ENCODE peak calls at places on chromosome 1, in seven cellular contexts. O is activated T-helper 1 cell treated with anti-CD3 and anti-CD28 coated beads, Interleukin-12 subunit alpha, Interleukin-12 subunit beta, Interleukin-2, Interleukin-4 antibody, amounts not matched to agents 30 ng/mL and 10 ng/mL and 1 ng/mL, durations not matched to agents 14 hours and 24 hours and 36 hours; M is RWPE2; K is mesendoderm; W is MV-4-11; I is SK-N-SH; G is mesenchymal stem cell. F is an unnamed sample.

GRCh38 chr1:30753660-30754123 is 3.9 kb downstream of the LAPTM5 start:
- DNase-seq in O (no peak), M (no peak), K (no peak), W (peak), I (no peak), G (no peak), F (no peak)

GRCh38 chr1:12586171-12586942 is 31.7 kb downstream of the DHRS3 start:
- DNase-seq in O (no peak), M (no peak), K (no peak), W (no peak), I (no peak), G (no peak), F (no peak)

GRCh38 chr1:2807036-2807435 is 5.5 kb upstream of the TTC34 start:
- DNase-seq in O (no peak), M (no peak), K (no peak), W (no peak), I (no peak), G (no peak), F (no peak)

GRCh38 chr1:162033445-162033844 is 9.8 kb upstream of the OLFML2B start:
- DNase-seq in O (no peak), M (no peak), K (no peak), W (no peak), I (no peak), G (no peak), F (no peak)

GRCh38 chr1:8202182-8202905 is 115.6 kb upstream of the SLC45A1 start:
- DNase-seq in O (no peak), M (no peak), K (no peak), W (no peak), I (no peak), G (peak), F (peak)

GRCh38 chr1:202086579-202087350 is 36.0 kb upstream of the GPR37L1 start:
- DNase-seq in O (no peak), M (no peak), K (no peak), W (no peak), I (no peak), G (no peak), F (no peak)

GRCh38 chr1:205656236-205656635 is 24.1 kb downstream of the SLC45A3 start:
- DNase-seq in O (no peak), M (no peak), K (no peak), W (peak), I (no peak), G (peak), F (peak)

GRCh38 chr1:115648717-115649691 is 7.2 kb downstream of the VANGL1 start:
- DNase-seq in O (peak), M (no peak), K (peak), W (no peak), I (no peak), G (peak), F (no peak)

GRCh38 chr1:162206749-162207635 is 137.5 kb downstream of the NOS1AP start:
- DNase-seq in O (no peak), M (no peak), K (no peak), W (no peak), I (no peak), G (no peak), F (no peak)

GRCh38 chr1:230977781-230978490 is 725 bp downstream of the TTC13 start:
- DNase-seq in O (peak), M (no peak), K (peak), W (no peak), I (no peak), G (peak), F (peak)

GRCh38 chr1:109761227-109762038 is 2.3 kb downstream of the EPS8L3 start:
- DNase-seq in O (no peak), M (peak), K (peak), W (no peak), I (peak), G (peak), F (no peak)

GRCh38 chr1:21174638-21175323 is 1.9 kb downstream of the EIF4G3 start:
- DNase-seq in O (no peak), M (no peak), K (no peak), W (no peak), I (no peak), G (peak), F (peak)

GRCh38 chr1:156920233-156921052 is at the start of gene LRRC71:
- DNase-seq in O (peak), M (no peak), K (peak), W (peak), I (peak), G (peak), F (peak)

GRCh38 chr1:234973426-234974250 is 155.0 kb downstream of the TOMM20 start:
- DNase-seq in O (no peak), M (no peak), K (no peak), W (no peak), I (no peak), G (no peak), F (no peak)